ENCODE peak calls at places on chromosomes 7 and 10, in four cellular contexts. A is IMR-90, P is K562, X is endothelial cell of umbilical vein. E is an unnamed sample. For H3K4me1 and H3K9me1, the result is how much of the 10 kb centered on the place peaks cover.

GRCh38 chr7:46202379-46202778 is 281.3 kb upstream of the IGFBP3 start:
- DNase-seq in A (no peak), X (no peak), P (no peak), E (no peak)

GRCh38 chr10:35822316-35822715 is 180.2 kb upstream of the FZD8 start:
- DNase-seq in A (peak), X (no peak), P (no peak), E (no peak)

GRCh38 chr10:124736491-124737136 is 7.6 kb downstream of the FAM53B start:
- DNase-seq in P (no peak), A (peak), X (peak), E (no peak)

GRCh38 chr10:33280217-33280616 is 54.2 kb downstream of the NRP1 start:
- DNase-seq in X (no peak), A (no peak), P (no peak), E (no peak)

GRCh38 chr7:26365077-26365896 is 73.6 kb downstream of the SNX10 start:
- DNase-seq in X (peak), P (peak), A (peak), E (no peak)

GRCh38 chr7:6628045-6628444 is 9.1 kb upstream of the ZNF316 start:
- DNase-seq in P (no peak), X (no peak), A (no peak), E (no peak)

GRCh38 chr10:1724921-1725320 is 12.4 kb downstream of the ADARB2 start:
- DNase-seq in A (no peak), X (no peak), P (no peak), E (peak)

GRCh38 chr10:105023706-105024105 is 382.6 kb downstream of the SORCS3 start:
- DNase-seq in A (no peak), P (no peak), X (no peak), E (no peak)

GRCh38 chr7:39592586-39592985 is 26.4 kb downstream of the YAE1 start:
- DNase-seq in P (no peak), A (peak), X (peak), E (no peak)

GRCh38 chr7:151795168-151795754 is 81.7 kb downstream of the PRKAG2 start:
- DNase-seq in P (no peak), X (no peak), A (no peak), E (no peak)

GRCh38 chr10:98267894-98268693 is at the start of gene LOXL4:
- DNase-seq in X (no peak), A (no peak), P (peak), E (no peak)

GRCh38 chr7:12655161-12655560 is 32.3 kb upstream of the ARL4A start:
- DNase-seq in P (no peak), A (peak), X (no peak), E (no peak)
- H3K4me1 ChIP-seq in P (under half), A (under half), X (under half), E (under half)

GRCh38 chr10:17213646-17214349 is 12.3 kb upstream of the TRDMT1 start:
- DNase-seq in A (peak), P (no peak), X (peak), E (no peak)
- H3K9me1 ChIP-seq in A (under half), P (under half), X (under half), E (under half)

GRCh38 chr7:138001529-138002095 is at the start of gene CREB3L2:
- DNase-seq in A (peak), X (no peak), P (peak), E (no peak)
- H2AFZ ChIP-seq in A (peak), X (peak), P (peak), E (peak)

DNA sequence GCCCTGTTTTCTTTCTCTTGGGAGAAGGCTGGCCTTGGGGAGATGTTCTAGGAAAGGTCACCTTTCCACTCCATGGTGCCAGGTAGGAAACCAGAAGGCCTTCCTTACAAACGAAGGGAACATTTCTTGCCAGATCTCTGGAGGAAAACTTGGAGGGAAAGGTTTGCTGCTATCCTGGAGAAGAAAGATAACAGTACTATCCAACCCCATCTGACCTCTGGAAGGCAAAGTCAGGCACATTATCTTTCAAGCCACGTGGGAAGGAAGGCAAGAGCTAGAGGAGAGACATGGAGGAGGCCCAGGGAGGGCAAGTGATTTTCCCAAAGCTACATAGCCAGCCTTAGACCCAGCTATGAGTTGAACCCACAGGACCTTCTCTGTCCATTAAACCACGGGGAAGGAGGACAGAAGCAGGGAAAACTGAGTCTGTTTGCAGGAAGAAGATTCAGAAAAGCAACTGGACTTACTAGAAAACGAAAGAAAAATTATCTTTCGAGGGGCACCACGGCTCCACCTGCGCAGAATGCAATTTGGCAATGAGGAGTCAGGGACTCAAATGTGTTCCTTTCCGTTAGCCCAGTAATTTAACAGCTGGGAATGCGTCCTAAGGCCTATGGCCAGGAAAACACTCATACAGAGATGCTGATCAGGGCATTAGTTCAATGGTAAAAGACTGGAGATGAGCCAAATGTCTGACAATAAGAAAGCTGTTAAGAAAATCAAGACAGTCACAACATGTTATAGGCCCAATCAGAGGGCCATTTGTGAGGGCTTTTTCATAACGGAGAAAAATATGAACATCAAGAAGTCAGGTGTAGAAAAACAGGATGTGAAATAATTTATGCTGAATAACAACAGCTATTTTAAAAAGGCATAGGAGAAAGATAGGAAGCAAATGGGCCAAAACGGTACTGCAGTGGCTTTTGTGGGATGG is 32.0 kb upstream of the PSAP start:
- DNase-seq in A (no peak), X (peak), P (no peak), E (no peak)
- H3K4me1 ChIP-seq in A (under half), X (under half), P (under half), E (under half)

E was measured in keratinocyte.